ENCODE peak calls at places on chromosomes 16 and 17, in eight cellular contexts. X is adrenal gland; T is effector memory CD4-positive, alpha-beta T cell; B is CD8-positive, alpha-beta T cell; R is sigmoid colon; I is cardiac muscle cell; W is stomach; D is neural progenitor cell. A is an unnamed sample. For H3K36me3, the result is how much of the 10 kb centered on the place peaks cover.

GRCh38 chr17:63988741-63989621 is 9.2 kb upstream of the PRR29 start:
- DNase-seq in T (no peak), D (peak), X (no peak), W (no peak), I (peak), R (peak), B (no peak), A (peak)

GRCh38 chr16:88703486-88704309 is 2.5 kb downstream of the RNF166 start:
- DNase-seq in W (peak), T (peak), X (no peak), D (no peak), I (no peak), R (no peak), B (peak), A (no peak)

GRCh38 chr16:85850344-85850880 is 48.5 kb upstream of the IRF8 start:
- DNase-seq in T (no peak), X (no peak), D (no peak), B (no peak), R (peak), W (no peak), I (no peak), A (no peak)

GRCh38 chr17:40548982-40549680 is 16.1 kb downstream of the CCR7 start:
- DNase-seq in W (peak), X (peak), D (no peak), I (no peak), T (no peak), B (no peak), R (peak), A (peak)

GRCh38 chr16:53507464-53508180 is 4.6 kb upstream of the AKTIP start:
- DNase-seq in X (no peak), I (peak), T (no peak), D (no peak), W (no peak), R (no peak), B (no peak), A (no peak)

GRCh38 chr17:77916771-77917481 is 41.6 kb upstream of the TNRC6C start:
- DNase-seq in R (peak), I (no peak), D (peak), T (no peak), B (no peak), W (no peak), X (no peak), A (no peak)

GRCh38 chr17:5194346-5194745 is 2.7 kb upstream of the ZNF594 start:
- DNase-seq in I (no peak), B (no peak), W (no peak), D (no peak), R (no peak), T (no peak), X (no peak), A (no peak)

GRCh38 chr17:72175787-72176515 is 55.1 kb downstream of the SOX9 start:
- DNase-seq in X (no peak), I (no peak), B (no peak), T (no peak), R (no peak), D (no peak), W (no peak), A (peak)

GRCh38 chr17:49739662-49740271 is 24.2 kb downstream of the FAM117A start:
- DNase-seq in I (peak), W (peak), D (no peak), X (peak), B (peak), R (peak), T (peak), A (peak)

GRCh38 chr17:75428775-75429469 is 23.4 kb upstream of the GRB2 start:
- DNase-seq in B (no peak), T (no peak), W (no peak), R (no peak), I (no peak), D (no peak), X (no peak), A (no peak)

GRCh38 chr17:45149037-45149668 is 878 bp downstream of the HEXIM1 start:
- DNase-seq in D (peak), B (peak), I (peak), X (peak), W (peak), R (peak), T (peak), A (peak)

GRCh38 chr16:78605548-78606097 is 506.2 kb downstream of the WWOX start:
- DNase-seq in D (no peak), R (no peak), I (no peak), X (no peak), W (no peak), T (no peak), B (no peak), A (no peak)

GRCh38 chr17:37609170-37610040 is at the start of gene SYNRG:
- DNase-seq in T (peak), D (peak), R (peak), X (peak), I (peak), W (peak), B (peak), A (peak)

GRCh38 chr16:85917959-85918358 is 19.0 kb downstream of the IRF8 start:
- DNase-seq in R (no peak), B (no peak), W (no peak), D (no peak), T (no peak), I (no peak), X (no peak), A (no peak)

GRCh38 chr16:21166561-21166961 is 8.1 kb downstream of the LDAF1 start:
- DNase-seq in X (no peak), I (peak), R (no peak), B (no peak), D (peak), T (no peak), W (no peak), A (peak)

GRCh38 chr16:71412270-71413160 is 29.3 kb downstream of the TLE7 start:
- DNase-seq in B (peak), T (peak), W (peak), I (peak), X (peak), D (peak), R (no peak), A (peak)

GRCh38 chr16:69145658-69146057 is 13.2 kb downstream of the UTP4 start:
- DNase-seq in B (no peak), T (no peak), X (peak), W (peak), D (no peak), R (no peak), I (no peak), A (no peak)

GRCh38 chr17:46732754-46733398 is 85.6 kb downstream of the WNT3 start:
- DNase-seq in T (no peak), R (no peak), D (peak), X (no peak), B (no peak), I (peak), W (no peak), A (no peak)

GRCh38 chr16:46894011-46894672 is 10.0 kb downstream of the GPT2 start:
- DNase-seq in D (no peak), R (no peak), X (no peak), T (no peak), B (no peak), I (no peak), W (peak), A (peak)

GRCh38 chr17:81371910-81372760 is 23.1 kb upstream of the BAHCC1 start:
- DNase-seq in B (no peak), I (peak), X (peak), R (peak), T (no peak), D (peak), W (no peak), A (peak)

GRCh38 chr17:73826181-73826871 is 182.1 kb upstream of the SDK2 start:
- DNase-seq in R (peak), W (no peak), D (no peak), X (no peak), I (no peak), T (no peak), B (no peak), A (no peak)

GRCh38 chr17:73829676-73830280 is 185.5 kb upstream of the SDK2 start:
- DNase-seq in T (no peak), W (no peak), R (peak), X (no peak), I (no peak), B (no peak), D (peak), A (no peak)

GRCh38 chr17:73824321-73824720 is 180.1 kb upstream of the SDK2 start:
- DNase-seq in B (no peak), X (no peak), R (no peak), T (no peak), I (no peak), W (no peak), D (no peak), A (no peak)

GRCh38 chr17:73826872-73827228 is 182.6 kb upstream of the SDK2 start:
- DNase-seq in I (no peak), X (no peak), W (no peak), R (no peak), B (no peak), D (no peak), T (no peak), A (no peak)

GRCh38 chr17:73827627-73828241 is 183.5 kb upstream of the SDK2 start:
- DNase-seq in T (no peak), D (no peak), B (no peak), X (no peak), W (no peak), R (peak), I (no peak), A (no peak)
- H3K27ac ChIP-seq in T (peak), D (no peak), B (no peak), X (no peak), W (peak), R (no peak), I (no peak), A (no peak)

GRCh38 chr16:617855-618254 is 12.9 kb upstream of the WFIKKN1 start:
- DNase-seq in I (no peak), W (no peak), B (no peak), T (no peak), R (peak), D (no peak), X (no peak), A (no peak)
- H3K36me3 ChIP-seq in I (under half), W (under half), B (under half), T (under half), R (under half), D (under half), X (under half), A (under half)

GRCh38 chr16:27239026-27239425 is 29.5 kb downstream of the NSMCE1 start:
- DNase-seq in W (no peak), I (no peak), D (no peak), B (no peak), R (peak), X (no peak), T (no peak), A (no peak)

GRCh38 chr16:27236635-27237228 is 31.8 kb downstream of the NSMCE1 start:
- DNase-seq in B (no peak), X (no peak), I (no peak), D (peak), R (peak), T (no peak), W (no peak), A (no peak)

GRCh38 chr16:27237229-27238015 is 31.1 kb downstream of the NSMCE1 start:
- DNase-seq in W (peak), T (peak), R (peak), D (peak), B (no peak), I (no peak), X (no peak), A (no peak)

GRCh38 chr16:27238591-27238990 is 30.0 kb downstream of the NSMCE1 start:
- DNase-seq in D (no peak), W (no peak), I (no peak), B (no peak), R (peak), X (no peak), T (no peak), A (no peak)

DNA sequence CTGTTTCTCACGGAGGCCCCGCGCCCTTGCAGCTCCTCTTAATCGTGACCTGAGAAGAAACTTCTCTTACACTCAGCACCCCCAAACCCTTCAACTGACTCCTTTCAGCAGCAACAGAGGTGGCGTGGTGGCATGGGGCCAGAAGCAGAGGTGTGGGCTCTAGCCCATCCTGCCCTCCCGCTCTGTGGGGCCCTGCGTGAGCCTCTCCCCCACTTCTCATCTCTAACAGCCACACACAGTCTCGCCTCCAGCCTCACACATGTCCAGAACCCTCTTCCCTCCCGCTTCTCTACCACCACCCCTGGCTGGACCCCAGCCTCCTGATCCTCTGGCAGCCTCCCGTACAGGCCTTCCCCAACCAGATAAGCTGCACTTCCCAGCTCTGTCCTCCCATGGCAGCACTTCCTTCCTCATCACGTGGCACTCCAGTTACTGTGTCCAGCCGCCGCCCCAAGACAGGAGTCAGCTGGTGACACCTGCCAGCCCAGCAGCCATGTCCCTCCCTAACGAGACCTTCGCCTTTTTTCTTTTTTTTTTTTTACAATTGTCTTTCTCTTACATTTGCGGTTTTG is 30.5 kb downstream of the NSMCE1 start:
- DNase-seq in T (peak), X (no peak), I (no peak), B (no peak), D (no peak), R (peak), W (peak), A (no peak)
- H3K27ac ChIP-seq in T (peak), X (peak), I (no peak), B (peak), D (no peak), R (peak), W (peak), A (no peak)

GRCh38 chr17:79326814-79327213 is 252.2 kb downstream of the ENGASE start:
- DNase-seq in I (no peak), X (no peak), W (no peak), R (no peak), D (no peak), B (no peak), T (no peak), A (no peak)

GRCh38 chr17:79322216-79323123 is 247.8 kb downstream of the ENGASE start:
- DNase-seq in I (no peak), T (no peak), W (no peak), D (no peak), X (no peak), R (no peak), B (no peak), A (no peak)

GRCh38 chr17:79323556-79323955 is 248.9 kb downstream of the ENGASE start:
- DNase-seq in T (no peak), R (no peak), W (no peak), I (no peak), D (no peak), X (no peak), B (no peak), A (no peak)

GRCh38 chr17:79325707-79326106 is 251.1 kb downstream of the ENGASE start:
- DNase-seq in D (peak), B (no peak), T (no peak), W (no peak), I (peak), X (no peak), R (no peak), A (peak)

DNA sequence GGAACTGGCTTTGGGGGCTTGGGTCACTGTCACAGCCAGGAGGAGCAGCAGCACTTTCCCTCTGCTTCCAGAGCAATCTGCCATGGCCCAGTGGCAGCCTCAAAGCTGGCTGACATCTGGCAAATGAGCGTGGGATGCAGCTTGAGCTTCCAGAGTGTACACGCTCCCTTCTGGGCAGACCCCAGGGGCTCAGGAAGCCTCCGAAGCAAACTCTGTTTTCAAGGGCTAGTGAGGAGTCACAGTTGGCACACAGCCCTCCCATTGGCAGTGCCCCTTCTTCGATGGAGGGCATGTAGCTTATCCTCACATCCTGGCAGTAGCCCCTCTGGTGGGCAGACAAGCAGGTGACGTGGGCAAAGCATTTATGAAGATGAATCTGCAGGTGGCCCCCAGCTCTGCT is 249.6 kb downstream of the ENGASE start:
- DNase-seq in B (no peak), T (no peak), D (no peak), X (no peak), I (no peak), R (no peak), W (no peak), A (no peak)
- H3K36me3 ChIP-seq in B (under half), T (under half), D (under half), X (under half), I (under half), R (under half), W (under half), A (under half)

GRCh38 chr17:19311016-19311415 is 51.5 kb downstream of the B9D1 start:
- DNase-seq in R (peak), W (no peak), I (no peak), T (no peak), D (no peak), B (no peak), X (no peak), A (no peak)
- H3K27ac ChIP-seq in R (no peak), W (no peak), I (no peak), T (no peak), D (no peak), B (no peak), X (no peak), A (no peak)

GRCh38 chr16:31190818-31191444 is 11.0 kb downstream of the FUS start:
- DNase-seq in X (no peak), I (no peak), W (no peak), R (no peak), T (no peak), B (no peak), D (no peak), A (peak)

GRCh38 chr16:31191697-31192428 is 10.7 kb downstream of the PYCARD start:
- DNase-seq in T (no peak), W (no peak), R (no peak), D (no peak), B (no peak), X (no peak), I (no peak), A (peak)

GRCh38 chr16:31194898-31195297 is 7.7 kb downstream of the PYCARD start:
- DNase-seq in R (no peak), T (no peak), B (no peak), X (no peak), W (no peak), D (no peak), I (no peak), A (no peak)

GRCh38 chr16:31193874-31194273 is 8.7 kb downstream of the PYCARD start:
- DNase-seq in T (no peak), I (no peak), B (no peak), W (no peak), D (no peak), X (no peak), R (no peak), A (peak)

DNA sequence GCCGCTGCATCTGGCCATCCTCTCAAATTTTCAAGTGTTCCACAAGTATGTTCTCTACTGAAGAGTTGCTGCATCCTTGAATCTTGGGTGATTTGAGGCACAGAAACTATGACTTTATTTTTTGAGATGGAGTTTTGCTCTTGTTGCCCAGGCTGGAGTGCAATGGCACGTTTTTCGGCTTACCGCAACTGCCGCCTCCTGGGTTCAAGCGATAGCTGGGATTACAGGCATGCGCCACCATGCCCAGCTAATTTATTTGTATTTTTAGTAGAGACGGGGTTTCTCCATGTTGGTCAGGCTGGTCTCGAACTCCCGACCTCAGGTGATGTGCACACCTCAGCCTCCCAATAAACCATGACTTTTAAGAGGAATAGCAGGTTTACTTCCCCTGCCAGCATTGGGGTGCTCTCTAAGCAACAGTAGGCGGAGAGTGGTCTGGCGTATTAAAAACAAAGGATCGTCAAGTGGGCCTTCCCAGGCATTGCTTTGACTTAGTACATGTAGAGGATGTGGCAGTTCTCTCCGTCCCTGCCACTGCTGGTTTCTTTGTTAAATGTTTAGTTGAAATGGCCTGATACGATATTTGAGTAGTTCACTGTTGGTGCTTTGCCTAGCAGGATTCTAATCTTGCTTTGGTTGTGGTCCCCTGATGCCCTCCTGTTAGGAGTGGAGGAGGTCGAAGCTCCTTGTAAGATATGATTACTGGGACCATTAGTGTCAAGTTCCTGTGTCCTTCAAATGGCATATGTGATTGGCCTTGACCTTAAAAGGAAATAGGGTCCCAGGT is 9.5 kb downstream of the PYCARD start:
- DNase-seq in W (no peak), X (no peak), T (no peak), I (no peak), D (no peak), R (no peak), B (no peak), A (no peak)
- H3K36me3 ChIP-seq in W (half or more), X (half or more), T (half or more), I (half or more), D (under half), R (half or more), B (half or more), A (half or more)

A was measured in SJCRH30.